ENCODE peak calls at places on chromosome 21, in nine cellular contexts. G is activated naive CD4-positive, alpha-beta T cell; C is K562; H is stimulated activated CD4-positive, alpha-beta T cell treated with anti-CD3 and anti-CD28 coated beads, Interleukin-15, amount 100 ng/mL, for 24 hours; T is DMS153; D is ELR; E is activated CD8-positive, alpha-beta memory T cell treated with anti-CD3 and anti-CD28 coated beads for 1 hour; M is COR-L47; L is AG09309. W is an unnamed sample.
A peak's percentile ranks its signal among the peaks of the same experiment; 100 is the strongest.

GRCh38 chr21:21101911-21102310 is 103.7 kb downstream of the NCAM2 start:
- DNase-seq in L (no peak), H (no peak), G (no peak), E (no peak), D (peak; percentile 90), M (peak; percentile 45), C (peak; percentile 15), T (peak; percentile 8), W (peak; percentile 6)

GRCh38 chr21:41802684-41803083 is 35.8 kb upstream of the RIPK4 start:
- DNase-seq in E (no peak), T (no peak), L (no peak), C (no peak), G (no peak), M (no peak), D (no peak), H (no peak), W (no peak)

GRCh38 chr21:27565418-27565817 is 598.5 kb upstream of the ADAMTS5 start:
- DNase-seq in E (no peak), D (no peak), C (no peak), L (no peak), M (no peak), G (no peak), T (no peak), H (no peak), W (no peak)

GRCh38 chr21:44399151-44399954 is 45.9 kb downstream of the TRPM2 start:
- DNase-seq in E (no peak), G (no peak), M (no peak), L (no peak), H (no peak), C (no peak), T (no peak), D (no peak), W (no peak)

GRCh38 chr21:45989355-45990048 is 7.9 kb downstream of the COL6A1 start:
- DNase-seq in D (no peak), H (no peak), L (no peak), E (no peak), G (no peak), M (no peak), T (no peak), C (no peak), W (no peak)

GRCh38 chr21:26550357-26550756 is 22.7 kb downstream of the CYYR1 start:
- DNase-seq in G (no peak), D (no peak), H (no peak), C (no peak), L (no peak), E (no peak), T (no peak), M (no peak), W (peak; percentile 6)

GRCh38 chr21:25790122-25790951 is 55.6 kb downstream of the GABPA start:
- DNase-seq in E (no peak), T (peak; percentile 51), D (peak; percentile 57), G (no peak), H (peak; percentile 13), L (peak; percentile 7), M (peak; percentile 62), C (peak; percentile 11), W (peak; percentile 26)

GRCh38 chr21:36422279-36423098 is 37.3 kb downstream of the CHAF1B start:
- DNase-seq in M (peak; percentile 14), L (no peak), D (peak; percentile 73), E (no peak), H (peak; percentile 57), C (peak; percentile 90), T (no peak), G (no peak), W (peak; percentile 33)

GRCh38 chr21:41810597-41810932 is 43.7 kb upstream of the RIPK4 start:
- DNase-seq in C (no peak), G (no peak), L (no peak), M (no peak), H (no peak), T (no peak), E (no peak), D (no peak), W (no peak)

GRCh38 chr21:46226920-46227599 is 1.5 kb downstream of the LSS start:
- DNase-seq in M (no peak), T (no peak), G (no peak), L (peak; percentile 58), D (peak; percentile 55), H (no peak), E (no peak), C (no peak), W (peak; percentile 21)

GRCh38 chr21:26939532-26940181 is 27.2 kb downstream of the ADAMTS5 start:
- DNase-seq in C (no peak), G (no peak), D (no peak), M (no peak), T (no peak), L (no peak), H (no peak), E (no peak), W (peak; percentile 67)

GRCh38 chr21:44548922-44549321 is 2.4 kb downstream of the KRTAP10-2 start:
- DNase-seq in T (no peak), H (no peak), E (no peak), D (no peak), G (no peak), M (no peak), C (no peak), L (no peak), W (no peak)

W was measured in stromal cell of bone marrow.